ENCODE peak calls at places on chromosomes 11 and 22, in seven cellular contexts. R, K, G, T, B, X and N are unnamed samples.

GRCh38 chr11:35313066-35313765 is 106.1 kb downstream of the SLC1A2 start:
- DNase-seq in G (no peak), K (no peak), B (no peak), T (no peak), R (no peak), X (no peak), N (peak)

GRCh38 chr11:40388097-40388818 is 1071.2 kb downstream of the LRRC4C start:
- DNase-seq in K (no peak), T (no peak), X (no peak), B (no peak), G (peak), R (no peak), N (no peak)

GRCh38 chr11:773830-774229 is 3.5 kb downstream of the GATD1 start:
- DNase-seq in R (no peak), T (no peak), G (no peak), X (no peak), K (no peak), B (no peak), N (no peak)

GRCh38 chr22:20581503-20582170 is 74.2 kb downstream of the MED15 start:
- DNase-seq in B (no peak), T (peak), K (no peak), G (no peak), X (no peak), R (no peak), N (no peak)

GRCh38 chr22:19879651-19879995 is 24.9 kb upstream of the GNB1L start:
- DNase-seq in T (peak), R (no peak), B (peak), X (no peak), K (no peak), G (no peak), N (peak)

GRCh38 chr11:108685419-108686161 is 20.7 kb downstream of the DDX10 start:
- DNase-seq in T (no peak), K (no peak), B (no peak), X (no peak), G (peak), R (no peak), N (no peak)

GRCh38 chr22:19598054-19598855 is 74.0 kb upstream of the CLDN5 start:
- DNase-seq in B (no peak), T (peak), K (no peak), R (no peak), G (no peak), X (no peak), N (no peak)

GRCh38 chr11:27464155-27464759 is 8.3 kb downstream of the LGR4 start:
- DNase-seq in T (no peak), R (no peak), X (peak), B (no peak), G (no peak), K (peak), N (no peak)

GRCh38 chr11:73493838-73494598 is 103.9 kb downstream of the FAM168A start:
- DNase-seq in B (no peak), G (peak), R (peak), T (no peak), X (peak), K (peak), N (no peak)

DNA sequence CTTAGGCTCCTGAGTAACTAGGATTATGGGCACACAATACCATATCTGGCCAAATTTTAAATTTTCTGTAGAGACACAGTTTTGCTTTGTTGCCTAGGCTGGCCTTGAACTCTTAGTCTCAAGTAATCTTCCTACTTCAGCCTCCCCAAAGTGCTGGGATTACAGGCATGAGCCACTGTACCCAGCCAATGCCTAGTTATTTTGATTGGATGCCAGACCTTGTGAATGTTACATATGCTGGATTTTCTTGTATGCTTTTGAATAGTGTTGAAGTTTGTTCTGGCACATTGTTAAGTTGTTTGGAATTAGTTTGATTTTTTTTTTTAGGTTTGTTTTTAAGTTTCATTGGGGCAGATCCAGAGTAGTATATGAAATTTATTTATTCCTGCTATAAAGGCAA is 110.7 kb upstream of the ANO5 start:
- DNase-seq in G (no peak), X (no peak), T (no peak), K (no peak), B (no peak), R (no peak), N (no peak)
- TF ChIP-seq CTCF in G (no peak), X (no peak), T (no peak), K (no peak), B (no peak), R (no peak), N (no peak)

DNA sequence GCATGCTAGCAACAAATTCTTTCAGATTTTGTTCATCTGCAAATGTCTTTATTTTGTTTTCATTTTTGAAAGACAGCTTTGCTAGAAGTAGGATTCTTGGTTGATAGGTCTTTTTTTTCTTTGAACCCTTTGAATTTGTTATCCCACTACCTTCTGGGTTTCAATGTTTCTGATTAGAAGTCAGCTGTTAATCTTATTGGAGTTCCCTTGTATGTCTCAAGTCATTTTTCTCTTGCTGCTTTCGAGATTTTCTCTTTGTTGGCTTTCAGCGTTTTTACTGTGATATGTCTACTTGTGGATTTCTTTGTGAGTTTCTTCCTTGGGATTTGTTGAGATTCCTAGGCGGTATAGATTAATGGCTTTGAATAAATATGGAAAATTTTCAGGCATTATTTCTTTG is 27.2 kb upstream of the MS4A8 start:
- DNase-seq in R (no peak), T (no peak), X (no peak), B (no peak), K (no peak), G (no peak), N (no peak)
- H3K4me3 ChIP-seq in R (no peak), T (no peak), X (no peak), B (no peak), K (no peak), G (no peak), N (no peak)

GRCh38 chr22:37692627-37693285 is 4.1 kb upstream of the TRIOBP start:
- DNase-seq in B (no peak), K (no peak), G (no peak), X (no peak), R (no peak), T (no peak), N (no peak)

GRCh38 chr22:37690901-37691504 is 4.9 kb downstream of the NOL12 start:
- DNase-seq in T (no peak), K (no peak), G (no peak), X (no peak), B (peak), R (no peak), N (no peak)

GRCh38 chr22:37697540-37697835 is 640 bp downstream of the TRIOBP start:
- DNase-seq in T (no peak), G (no peak), K (no peak), R (no peak), X (no peak), B (no peak), N (no peak)

GRCh38 chr22:37701121-37701786 is 4.4 kb downstream of the TRIOBP start:
- DNase-seq in B (no peak), K (no peak), T (no peak), R (no peak), G (no peak), X (no peak), N (no peak)

DNA sequence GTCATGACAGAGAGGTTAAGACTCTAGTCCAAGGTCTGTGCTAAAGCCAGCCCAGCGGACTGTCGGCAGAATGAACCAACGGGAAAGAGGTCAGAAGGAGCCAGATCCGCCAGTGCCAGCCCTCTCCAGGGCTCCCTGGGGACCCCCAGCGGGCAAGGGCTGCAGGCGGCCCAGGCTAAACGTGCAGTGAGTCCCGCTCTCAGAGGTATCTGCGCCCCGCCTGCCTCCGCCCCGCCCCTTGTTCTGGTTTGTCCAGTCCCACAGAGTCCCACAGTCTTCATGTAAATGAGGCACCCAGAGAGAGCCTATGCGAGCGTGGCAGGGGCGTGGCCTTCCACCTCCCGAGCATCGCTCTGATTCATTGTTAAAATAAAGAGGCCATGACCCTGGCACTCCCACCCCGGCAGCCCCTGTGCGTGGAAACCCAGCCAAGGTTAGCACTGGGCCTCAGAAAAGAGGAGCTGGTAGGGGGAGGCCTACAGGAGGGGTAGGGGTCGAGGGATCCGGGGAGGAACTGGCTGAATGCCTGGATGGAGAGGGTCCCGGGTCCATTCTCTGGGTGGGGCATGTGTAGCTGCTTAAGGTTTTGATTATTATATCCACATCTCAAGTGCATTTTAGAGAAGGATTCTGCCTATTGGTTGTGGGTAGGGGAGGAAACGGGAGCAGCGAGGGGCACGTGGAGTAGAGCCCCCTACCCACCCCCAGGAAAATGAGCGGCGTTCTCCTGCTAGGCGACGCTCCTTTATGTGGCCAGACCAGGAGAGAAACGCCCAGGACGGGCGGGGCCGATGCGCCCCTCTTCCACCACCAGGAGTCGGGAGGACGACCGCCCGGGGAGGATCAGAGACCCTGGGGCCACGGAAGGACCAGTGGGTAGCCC is at the start of gene TRIOBP:
- DNase-seq in T (peak), B (peak), G (peak), X (peak), K (peak), R (peak), N (peak)
- TF ChIP-seq CTCF in T (peak), B (peak), G (peak), X (peak), K (peak), R (peak), N (peak)

GRCh38 chr11:63273685-63274084 is 30.3 kb upstream of the SLC22A25 start:
- DNase-seq in G (no peak), R (no peak), X (no peak), K (no peak), T (no peak), B (no peak), N (no peak)
- H3K4me3 ChIP-seq in G (no peak), R (no peak), X (no peak), K (no peak), T (no peak), B (no peak), N (no peak)

GRCh38 chr11:13384837-13385417 is 78.1 kb downstream of the BTBD10 start:
- DNase-seq in K (peak), X (peak), G (peak), R (peak), B (no peak), T (no peak), N (no peak)
- TF ChIP-seq CTCF in K (peak), X (peak), G (peak), R (peak), B (peak), T (peak), N (peak)

GRCh38 chr11:131674051-131674755 is 303.8 kb downstream of the NTM start:
- DNase-seq in B (peak), T (no peak), X (peak), G (peak), K (peak), R (peak), N (peak)
- H3K4me3 ChIP-seq in B (no peak), T (no peak), X (no peak), G (no peak), K (no peak), R (no peak), N (no peak)

DNA sequence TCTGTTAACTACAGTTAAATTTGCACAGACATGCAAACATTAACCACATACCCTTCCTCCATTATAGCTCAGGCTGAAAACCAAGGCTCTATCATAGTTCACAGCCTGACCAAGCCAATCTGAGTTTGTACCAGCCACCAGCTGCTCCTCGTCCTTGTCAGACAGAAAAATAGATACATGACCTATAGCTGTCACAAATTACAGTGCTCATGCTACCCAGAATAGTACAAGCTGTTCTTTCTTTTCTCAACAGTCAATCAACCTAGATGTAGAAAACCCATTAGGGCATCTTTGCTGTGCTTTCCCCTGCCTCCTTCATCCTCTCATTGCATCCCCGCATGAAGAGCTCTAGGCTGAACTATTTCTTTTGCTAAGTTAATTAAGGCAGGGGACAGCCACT is 148.4 kb downstream of the TRPC6 start:
- DNase-seq in T (no peak), R (no peak), K (no peak), X (no peak), G (no peak), B (no peak), N (no peak)
- TF ChIP-seq CTCF in T (no peak), R (no peak), K (no peak), X (no peak), G (no peak), B (no peak), N (no peak)